ENCODE peak calls at places on chromosomes 7 and 10, in six cellular contexts. F, D, Q, N, G and Z are unnamed samples.

GRCh38 chr10:25651534-25651933 is 282.5 kb upstream of the MYO3A start:
- DNase-seq in F (peak; percentile 28), D (no peak), Q (no peak), N (no peak), G (no peak), Z (no peak)

GRCh38 chr10:20990604-20991003 is 93.5 kb upstream of the NEBL start:
- DNase-seq in F (no peak), D (peak; percentile 48), Q (peak; percentile 61), N (no peak), G (no peak), Z (peak; percentile 3)

GRCh38 chr7:29231671-29232267 is 37.2 kb downstream of the CHN2 start:
- DNase-seq in F (no peak), D (no peak), Q (no peak), N (no peak), G (no peak), Z (no peak)

GRCh38 chr7:124566576-124566975 is 199.0 kb downstream of the GPR37 start:
- DNase-seq in F (peak; percentile 3), D (peak; percentile 8), Q (peak; percentile 11), N (no peak), G (no peak), Z (peak; percentile 20)

GRCh38 chr7:32506266-32507054 is 11.2 kb downstream of the AVL9 start:
- DNase-seq in F (no peak), D (peak; percentile 86), Q (peak; percentile 93), N (no peak), G (no peak), Z (peak; percentile 87)

GRCh38 chr7:140638311-140638791 is 2.3 kb downstream of the DENND2A start:
- DNase-seq in F (no peak), D (peak; percentile 74), Q (peak; percentile 35), N (no peak), G (peak; percentile 46), Z (peak; percentile 91)

GRCh38 chr7:620052-620451 is 100.4 kb upstream of the PDGFA start:
- DNase-seq in F (no peak), D (peak; percentile 96), Q (peak; percentile 68), N (no peak), G (no peak), Z (peak; percentile 71)

GRCh38 chr10:58820862-58821559 is 308.3 kb downstream of the BICC1 start:
- DNase-seq in F (no peak), D (peak; percentile 64), Q (peak; percentile 55), N (no peak), G (no peak), Z (peak; percentile 72)

GRCh38 chr7:96784597-96784996 is 75.0 kb upstream of the SEM1 start:
- DNase-seq in F (no peak), D (no peak), Q (no peak), N (no peak), G (no peak), Z (no peak)

GRCh38 chr10:106566871-106567270 is 597.6 kb downstream of the SORCS1 start:
- DNase-seq in F (no peak), D (peak; percentile 33), Q (no peak), N (no peak), G (no peak), Z (no peak)

GRCh38 chr10:5064656-5065055 is 29.6 kb upstream of the AKR1C3 start:
- DNase-seq in F (no peak), D (no peak), Q (no peak), N (no peak), G (no peak), Z (peak; percentile 43)

GRCh38 chr7:155808551-155809331 is 3.5 kb downstream of the SHH start:
- DNase-seq in F (no peak), D (no peak), Q (no peak), N (no peak), G (peak; percentile 52), Z (no peak)

GRCh38 chr10:60283397-60283796 is 106.3 kb downstream of the ANK3 start:
- DNase-seq in F (no peak), D (no peak), Q (no peak), N (no peak), G (no peak), Z (no peak)

DNA sequence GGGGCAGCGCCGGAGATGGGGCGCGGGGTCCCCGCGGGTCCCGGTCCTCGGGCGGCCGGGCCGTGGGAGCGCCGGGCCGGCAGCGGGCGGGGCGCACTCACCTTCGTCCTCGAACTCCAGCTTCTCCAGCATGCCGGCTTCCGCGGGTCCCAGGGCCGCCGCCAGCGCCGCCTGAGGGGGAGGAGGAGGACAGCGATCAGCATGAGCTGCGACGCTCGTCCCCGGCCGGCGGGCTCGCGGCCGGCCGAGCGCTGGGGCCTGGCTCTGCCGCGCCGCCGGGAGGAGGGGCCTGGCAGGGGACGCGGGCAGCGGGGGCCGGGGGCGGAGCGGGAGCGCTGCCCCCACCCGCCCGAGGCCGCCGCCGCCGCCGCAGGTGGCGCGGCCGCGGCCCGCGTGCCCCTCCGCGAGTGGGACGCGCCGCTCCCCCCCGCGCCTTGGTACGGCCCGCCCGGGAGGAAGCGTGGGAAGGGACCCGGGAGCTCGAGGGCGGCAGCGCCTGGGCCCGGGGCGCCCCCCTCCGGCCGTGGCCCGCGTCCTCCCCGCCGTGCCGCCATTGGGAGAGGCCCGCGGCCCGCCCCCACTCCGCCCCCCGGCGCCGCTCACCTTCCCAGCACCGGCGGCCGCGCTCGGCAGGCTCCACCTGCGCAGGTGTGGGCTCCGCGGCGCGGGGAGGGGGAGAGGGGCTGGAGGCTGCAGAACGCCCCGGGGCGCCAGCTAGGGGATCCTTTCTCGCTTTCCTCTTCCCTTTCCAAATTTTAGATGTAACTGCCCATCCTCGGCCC is 112.5 kb upstream of the RHEB start:
- DNase-seq in F (peak; percentile 21), D (peak; percentile 77), Q (peak; percentile 51), N (peak; percentile 86), G (peak; percentile 98), Z (peak; percentile 78)
- TF ChIP-seq CTCF in F (peak; percentile 83), D (no peak), Q (peak; percentile 14), N (peak; percentile 52), G (peak; percentile 53), Z (peak; percentile 10)

DNA sequence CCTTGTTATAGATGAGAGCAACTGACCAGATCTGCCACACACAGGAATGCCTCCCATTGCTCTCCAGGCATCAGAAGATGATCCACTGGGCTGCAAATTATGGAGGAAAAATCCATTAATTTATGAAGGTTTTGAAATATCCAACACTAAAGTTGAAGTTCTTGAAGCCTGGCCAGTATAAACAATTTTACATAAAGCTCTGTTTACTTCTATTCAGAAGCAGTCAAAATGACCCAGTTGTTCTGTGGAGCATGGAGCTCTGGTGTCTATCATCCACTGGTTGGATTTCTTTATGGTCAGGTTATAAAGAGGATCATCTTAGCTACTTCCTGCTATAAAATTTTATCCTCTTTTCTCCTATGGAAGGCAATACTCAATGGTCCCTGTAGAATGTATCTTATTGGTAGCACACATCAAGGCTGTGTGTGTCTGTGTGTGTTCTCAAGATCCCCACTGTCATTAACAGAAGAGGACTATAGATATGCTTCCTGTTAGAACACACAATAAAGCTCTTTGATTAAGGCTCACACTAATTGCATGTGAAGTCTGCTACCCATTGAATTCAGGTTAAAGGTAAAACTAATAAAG is 747.4 kb downstream of the SUGCT start:
- DNase-seq in F (no peak), D (no peak), Q (no peak), N (no peak), G (no peak), Z (peak; percentile 81)
- H3K4me3 ChIP-seq in F (no peak overlapping the region), D (no peak overlapping the region), Q (no peak overlapping the region), N (no peak overlapping the region), G (no peak overlapping the region), Z (no peak overlapping the region)

GRCh38 chr10:97714401-97715258 is 1.1 kb downstream of the MARVELD1 start:
- DNase-seq in F (no peak), D (peak; percentile 82), Q (peak; percentile 67), N (no peak), G (peak; percentile 90), Z (peak; percentile 82)

GRCh38 chr10:97711640-97712267 is 1.8 kb upstream of the MARVELD1 start:
- DNase-seq in F (no peak), D (no peak), Q (no peak), N (no peak), G (no peak), Z (no peak)

GRCh38 chr10:97715259-97715874 is 1.8 kb downstream of the MARVELD1 start:
- DNase-seq in F (no peak), D (no peak), Q (no peak), N (no peak), G (no peak), Z (no peak)

GRCh38 chr10:97713351-97713827 is at the start of gene MARVELD1:
- DNase-seq in F (no peak), D (peak; percentile 85), Q (peak; percentile 40), N (no peak), G (no peak), Z (peak; percentile 88)

GRCh38 chr10:97713828-97714400 is 384 bp downstream of the MARVELD1 start:
- DNase-seq in F (no peak), D (peak; percentile 73), Q (peak; percentile 53), N (peak; percentile 70), G (peak; percentile 89), Z (peak; percentile 82)
- TF ChIP-seq CTCF in F (peak; percentile 61), D (peak; percentile 26), Q (peak; percentile 43), N (peak; percentile 58), G (peak; percentile 35), Z (peak; percentile 14)

DNA sequence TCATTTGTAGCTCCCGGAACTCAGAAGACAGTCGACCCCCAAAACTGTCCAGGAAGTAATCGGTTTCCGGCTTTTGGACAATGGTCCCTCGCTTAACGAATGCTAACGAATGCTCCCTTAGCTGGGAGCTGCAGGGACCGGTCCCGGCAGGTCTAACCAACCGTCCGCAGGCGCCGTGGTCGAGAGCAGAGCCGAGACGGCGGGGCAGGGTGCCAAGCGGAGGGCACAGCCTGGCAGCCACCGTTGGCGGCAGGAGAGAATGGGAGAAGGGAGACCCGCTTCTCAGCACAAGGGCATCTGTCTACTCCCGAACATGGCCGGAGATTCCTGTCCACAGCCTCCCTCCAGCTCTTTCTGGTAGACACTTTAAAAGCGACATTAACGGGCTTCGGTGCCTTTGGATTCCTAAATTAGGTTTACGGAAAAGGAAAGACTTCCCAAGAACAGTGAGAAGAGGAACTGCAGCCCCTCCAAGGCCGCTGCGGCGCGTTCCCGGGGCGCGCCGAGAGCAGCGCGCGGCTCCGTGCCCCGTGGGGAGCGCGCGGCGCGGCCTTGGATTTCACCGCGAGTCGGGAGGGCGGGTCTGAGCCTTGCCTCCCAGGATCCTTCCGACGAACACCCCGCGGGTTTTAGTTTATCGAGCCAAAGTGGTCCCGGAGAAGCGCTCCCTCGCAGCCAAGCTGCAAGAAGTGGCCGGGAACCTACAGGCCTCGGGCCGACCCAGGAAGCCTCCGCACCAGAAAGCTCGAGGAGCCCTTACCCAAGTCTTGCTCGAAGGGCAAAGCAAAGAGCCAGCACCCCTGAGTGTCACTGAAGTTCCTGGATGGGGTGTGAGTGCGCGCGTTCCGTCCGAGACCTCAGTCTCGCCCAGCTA is 3.6 kb upstream of the TBX20 start:
- DNase-seq in F (no peak), D (no peak), Q (no peak), N (no peak), G (no peak), Z (no peak)
- H3K4me3 ChIP-seq in F (no peak overlapping the region), D (peak overlapping the region; percentile 36), Q (no peak overlapping the region), N (no peak overlapping the region), G (peak overlapping the region; percentile 17), Z (peak overlapping the region; percentile 32)

GRCh38 chr7:150406311-150406564 is 27.1 kb downstream of the ZNF775 start:
- DNase-seq in F (no peak), D (no peak), Q (no peak), N (peak; percentile 27), G (peak; percentile 77), Z (no peak)

GRCh38 chr7:150404172-150404784 is 25.1 kb downstream of the ZNF775 start:
- DNase-seq in F (no peak), D (peak; percentile 16), Q (no peak), N (no peak), G (peak; percentile 82), Z (peak; percentile 70)

GRCh38 chr7:150405584-150406310 is 26.6 kb downstream of the ZNF775 start:
- DNase-seq in F (no peak), D (no peak), Q (peak; percentile 27), N (peak; percentile 64), G (peak; percentile 87), Z (no peak)

GRCh38 chr7:150403376-150404171 is 24.4 kb downstream of the ZNF775 start:
- DNase-seq in F (no peak), D (no peak), Q (no peak), N (no peak), G (peak; percentile 76), Z (no peak)

GRCh38 chr7:150404785-150405583 is 25.9 kb downstream of the ZNF775 start:
- DNase-seq in F (no peak), D (peak; percentile 91), Q (peak; percentile 78), N (peak; percentile 90), G (peak; percentile 96), Z (peak; percentile 92)
- TF ChIP-seq CTCF in F (peak; percentile 60), D (no peak), Q (peak; percentile 26), N (peak; percentile 62), G (peak; percentile 24), Z (no peak)